ENCODE peak calls at places on chromosomes 11 and 22, in six cellular contexts. L, F, J, W, V and X are unnamed samples.

GRCh38 chr11:14644396-14645246 is 1.0 kb downstream of the PDE3B start:
- DNase-seq in L (no peak), F (peak; percentile 31), J (peak; percentile 21), W (no peak), V (peak; percentile 29), X (peak; percentile 15)

GRCh38 chr11:41868606-41869005 is 409.2 kb upstream of the LRRC4C start:
- DNase-seq in L (no peak), F (no peak), J (no peak), W (no peak), V (no peak), X (no peak)

GRCh38 chr11:102226702-102227101 is 90.6 kb upstream of the BIRC3 start:
- DNase-seq in L (peak; percentile 88), F (peak; percentile 69), J (no peak), W (peak; percentile 24), V (no peak), X (no peak)

GRCh38 chr11:16986434-16987204 is 27.6 kb downstream of the PLEKHA7 start:
- DNase-seq in L (no peak), F (no peak), J (no peak), W (no peak), V (no peak), X (peak; percentile 3)

GRCh38 chr11:119567667-119568582 is 145.0 kb upstream of the THY1 start:
- DNase-seq in L (peak; percentile 85), F (peak; percentile 85), J (no peak), W (peak; percentile 36), V (no peak), X (peak; percentile 75)

GRCh38 chr11:112719736-112720525 is 241.3 kb upstream of the NCAM1 start:
- DNase-seq in L (no peak), F (no peak), J (no peak), W (no peak), V (no peak), X (no peak)

GRCh38 chr11:69320756-69321741 is 27.1 kb downstream of the MYEOV start:
- DNase-seq in L (peak; percentile 52), F (no peak), J (no peak), W (no peak), V (no peak), X (no peak)

GRCh38 chr11:109770323-109770722 is 322.9 kb upstream of the ZC3H12C start:
- DNase-seq in L (no peak), F (no peak), J (no peak), W (no peak), V (no peak), X (no peak)

GRCh38 chr11:32426819-32427615 is 8.3 kb downstream of the WT1 start:
- DNase-seq in L (no peak), F (no peak), J (no peak), W (no peak), V (peak; percentile 63), X (no peak)

GRCh38 chr11:28447226-28447625 is 339.0 kb downstream of the METTL15 start:
- DNase-seq in L (peak; percentile 61), F (peak; percentile 7), J (no peak), W (no peak), V (no peak), X (no peak)

GRCh38 chr11:33689089-33689488 is 11.5 kb downstream of the C11orf91 start:
- DNase-seq in L (no peak), F (peak; percentile 32), J (no peak), W (no peak), V (no peak), X (no peak)

GRCh38 chr22:42299586-42300285 is 29.3 kb upstream of the TCF20 start:
- DNase-seq in L (no peak), F (no peak), J (peak; percentile 31), W (no peak), V (peak; percentile 48), X (peak; percentile 38)

GRCh38 chr22:37639070-37639760 is at the start of gene SH3BP1:
- DNase-seq in L (no peak), F (peak; percentile 19), J (no peak), W (no peak), V (peak; percentile 68), X (peak; percentile 56)

GRCh38 chr11:57263351-57263750 is 26.3 kb upstream of the APLNR start:
- DNase-seq in L (no peak), F (no peak), J (no peak), W (no peak), V (no peak), X (no peak)

GRCh38 chr11:134040386-134041297 is 28.2 kb upstream of the JAM3 start:
- DNase-seq in L (peak; percentile 90), F (peak; percentile 56), J (no peak), W (peak; percentile 62), V (no peak), X (no peak)

GRCh38 chr22:29331213-29331612 is 15.7 kb upstream of the RASL10A start:
- DNase-seq in L (no peak), F (no peak), J (no peak), W (no peak), V (no peak), X (no peak)

GRCh38 chr11:70312401-70313357 is 42.2 kb downstream of the PPFIA1 start:
- DNase-seq in L (no peak), F (no peak), J (no peak), W (no peak), V (no peak), X (no peak)

GRCh38 chr22:37314315-37315046 is 32.2 kb downstream of the CYTH4 start:
- DNase-seq in L (no peak), F (no peak), J (no peak), W (no peak), V (no peak), X (no peak)

GRCh38 chr11:128328955-128329551 is 258.3 kb downstream of the ETS1 start:
- DNase-seq in L (no peak), F (no peak), J (no peak), W (no peak), V (no peak), X (no peak)

GRCh38 chr11:94185387-94186084 is 56.9 kb downstream of the PANX1 start:
- DNase-seq in L (peak; percentile 93), F (peak; percentile 49), J (no peak), W (peak; percentile 85), V (no peak), X (no peak)

GRCh38 chr11:8812438-8812837 is 98.6 kb upstream of the AKIP1 start:
- DNase-seq in L (no peak), F (peak; percentile 65), J (peak; percentile 69), W (no peak), V (no peak), X (no peak)

GRCh38 chr11:2133481-2134021 is 5.6 kb downstream of the IGF2 start:
- DNase-seq in L (no peak), F (no peak), J (no peak), W (no peak), V (no peak), X (no peak)

GRCh38 chr22:46390652-46391301 is 55.3 kb downstream of the TRMU start:
- DNase-seq in L (peak; percentile 65), F (peak; percentile 68), J (peak; percentile 44), W (peak; percentile 6), V (peak; percentile 61), X (peak; percentile 52)

GRCh38 chr11:36240746-36241295 is 48.4 kb downstream of the COMMD9 start:
- DNase-seq in L (no peak), F (no peak), J (no peak), W (no peak), V (no peak), X (peak; percentile 48)

GRCh38 chr11:74776546-74776945 is 27.9 kb downstream of the RNF169 start:
- DNase-seq in L (no peak), F (no peak), J (no peak), W (no peak), V (no peak), X (no peak)

GRCh38 chr11:132717824-132718223 is 814.5 kb downstream of the OPCML start:
- DNase-seq in L (no peak), F (no peak), J (no peak), W (no peak), V (no peak), X (no peak)

DNA sequence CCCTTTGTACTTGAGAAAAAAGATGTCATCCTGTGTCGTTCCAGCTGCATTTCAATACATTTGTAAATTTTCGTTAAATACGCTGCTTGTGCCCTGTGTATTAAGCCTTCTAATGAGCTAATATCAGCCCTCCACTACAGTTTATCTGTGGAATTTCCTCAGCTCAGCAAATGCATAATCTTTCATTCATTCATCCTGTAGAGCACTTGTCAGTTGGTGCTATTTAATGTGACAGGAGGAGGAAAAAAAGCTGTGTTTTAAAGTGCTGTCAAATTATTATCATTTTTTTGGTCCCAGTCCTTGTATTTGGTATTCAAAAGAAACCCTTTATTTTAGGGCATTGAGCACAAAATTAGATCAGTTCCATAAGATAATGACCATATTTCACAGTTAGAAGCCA is 184.7 kb downstream of the FAT3 start:
- DNase-seq in L (no peak), F (no peak), J (no peak), W (no peak), V (no peak), X (no peak)
- H3K27ac ChIP-seq in L (no peak overlapping the region), F (no peak overlapping the region), J (no peak overlapping the region), W (no peak overlapping the region), V (no peak overlapping the region), X (no peak overlapping the region)

GRCh38 chr11:125005491-125005890 is 51.5 kb downstream of the CCDC15 start:
- DNase-seq in L (no peak), F (no peak), J (no peak), W (no peak), V (no peak), X (no peak)
- H3K27ac ChIP-seq in L (no peak overlapping the region), F (no peak overlapping the region), J (no peak overlapping the region), W (no peak overlapping the region), V (no peak overlapping the region), X (no peak overlapping the region)

GRCh38 chr11:47716692-47717091 is 1.5 kb upstream of the AGBL2 start:
- DNase-seq in L (no peak), F (no peak), J (no peak), W (no peak), V (no peak), X (no peak)

GRCh38 chr11:47711816-47712215 is 3.4 kb downstream of the AGBL2 start:
- DNase-seq in L (no peak), F (peak; percentile 61), J (no peak), W (no peak), V (no peak), X (no peak)

GRCh38 chr11:47714554-47715081 is 551 bp downstream of the AGBL2 start:
- DNase-seq in L (no peak), F (peak; percentile 26), J (peak; percentile 31), W (no peak), V (no peak), X (peak; percentile 52)

GRCh38 chr11:47711225-47711624 is 3.9 kb downstream of the AGBL2 start:
- DNase-seq in L (no peak), F (no peak), J (no peak), W (no peak), V (no peak), X (no peak)

GRCh38 chr11:47715082-47715669 is at the start of gene AGBL2:
- DNase-seq in L (peak; percentile 50), F (peak; percentile 58), J (peak; percentile 63), W (peak; percentile 21), V (peak; percentile 76), X (peak; percentile 94)
- H3K27ac ChIP-seq in L (peak within 1 kb of the TSS; percentile 52), F (peak within 1 kb of the TSS; percentile 88), J (peak within 1 kb of the TSS; percentile 71), W (peak within 1 kb of the TSS; percentile 12), V (peak within 1 kb of the TSS; percentile 79), X (peak within 1 kb of the TSS; percentile 63)

DNA sequence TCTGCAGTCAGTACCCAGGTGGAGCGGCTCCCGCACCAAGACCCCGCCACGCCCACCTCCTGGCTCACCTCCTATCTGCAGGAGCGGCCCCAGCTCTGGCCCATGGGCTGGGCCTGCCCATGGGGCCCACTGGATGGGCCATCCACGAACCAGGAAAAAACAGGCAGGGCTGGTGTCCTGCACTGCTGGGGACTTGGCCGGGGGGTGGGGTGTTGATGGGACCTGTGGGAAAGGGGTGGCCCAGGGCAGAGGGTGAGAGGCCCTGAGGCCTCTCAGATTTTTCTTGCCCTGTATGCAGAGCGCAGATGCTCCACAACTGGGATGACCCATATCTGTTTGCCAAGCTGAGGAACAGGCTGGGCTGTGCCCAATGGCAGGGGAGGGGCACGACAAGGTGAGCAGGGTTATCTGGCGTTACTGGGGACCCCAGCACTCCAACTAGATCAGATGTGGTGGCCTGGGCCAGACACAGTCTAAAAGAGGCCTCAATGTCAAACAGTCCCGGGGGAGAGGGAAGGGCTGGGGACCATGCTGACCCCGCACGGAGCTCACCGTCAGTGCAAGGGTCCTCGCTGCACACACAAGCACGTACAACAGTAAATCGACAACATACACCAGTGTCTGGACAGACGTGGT is 2.6 kb upstream of the PIM3 start:
- DNase-seq in L (no peak), F (no peak), J (no peak), W (no peak), V (peak; percentile 15), X (no peak)
- H3K27ac ChIP-seq in L (no peak overlapping the region), F (no peak overlapping the region), J (no peak overlapping the region), W (no peak overlapping the region), V (no peak overlapping the region), X (no peak overlapping the region)